ENCODE peak calls at places on chromosome 21, in ten cellular contexts. V is omental fat pad, O is breast epithelium, K is GM12865, G is lower lobe of right lung, B is colonic mucosa, W is nephron progenitor cell, J is pancreas, R is A549, Q is choroid plexus epithelial cell. D is an unnamed sample.
A peak's percentile ranks its signal among the peaks of the same experiment; 100 is the strongest.

GRCh38 chr21:42524341-42525227 is 10.9 kb downstream of the SLC37A1 start:
- DNase-seq in O (peak; percentile 75), J (no peak), K (peak; percentile 90), G (peak; percentile 93), B (peak; percentile 79), V (no peak), R (no peak), W (peak; percentile 61), Q (peak; percentile 70), D (peak; percentile 82)

GRCh38 chr21:27759091-27759659 is 792.3 kb upstream of the ADAMTS5 start:
- DNase-seq in K (peak; percentile 22), O (no peak), W (peak; percentile 5), B (peak; percentile 32), J (peak; percentile 26), G (peak; percentile 46), R (no peak), Q (no peak), V (no peak), D (no peak)

GRCh38 chr21:38544681-38545080 is 46.4 kb upstream of the ERG start:
- DNase-seq in K (no peak), Q (peak; percentile 1), J (no peak), V (no peak), G (no peak), W (no peak), B (no peak), R (no peak), O (no peak), D (no peak)

GRCh38 chr21:43976661-43977060 is 35.4 kb upstream of the TRAPPC10 start:
- DNase-seq in B (no peak), R (no peak), J (no peak), W (no peak), Q (no peak), G (no peak), K (no peak), O (no peak), V (no peak), D (no peak)

GRCh38 chr21:41631564-41632461 is 123.9 kb upstream of the TMPRSS2 start:
- DNase-seq in W (no peak), J (peak; percentile 62), B (peak; percentile 79), K (no peak), O (peak; percentile 82), R (peak; percentile 39), G (peak; percentile 75), V (no peak), Q (peak; percentile 39), D (no peak)

GRCh38 chr21:44253832-44254700 is 7.6 kb downstream of the DNMT3L start:
- DNase-seq in Q (no peak), G (peak; percentile 48), J (no peak), V (no peak), W (no peak), B (no peak), O (no peak), K (no peak), R (no peak), D (no peak)

GRCh38 chr21:16082038-16082816 is 352.4 kb downstream of the USP25 start:
- DNase-seq in Q (peak; percentile 52), B (no peak), K (peak; percentile 3), G (no peak), J (no peak), R (no peak), V (no peak), O (no peak), W (no peak), D (no peak)

GRCh38 chr21:45420061-45420521 is 15.1 kb downstream of the COL18A1 start:
- DNase-seq in B (no peak), J (no peak), Q (no peak), K (no peak), G (peak; percentile 45), R (no peak), V (no peak), W (no peak), O (peak; percentile 48), D (no peak)

GRCh38 chr21:44497641-44498243 is 42.3 kb downstream of the KRTAP10-1 start:
- DNase-seq in G (no peak), W (no peak), V (no peak), O (no peak), R (no peak), K (no peak), Q (no peak), B (no peak), J (no peak), D (no peak)

GRCh38 chr21:38534591-38534990 is 36.3 kb upstream of the ERG start:
- DNase-seq in J (no peak), W (no peak), V (no peak), G (no peak), O (no peak), Q (no peak), B (no peak), K (no peak), R (no peak), D (no peak)

GRCh38 chr21:15730484-15731242 is 881 bp downstream of the USP25 start:
- DNase-seq in W (no peak), Q (peak; percentile 23), V (no peak), K (peak; percentile 25), G (no peak), B (peak; percentile 39), J (peak; percentile 31), O (no peak), R (no peak), D (peak; percentile 34)

GRCh38 chr21:44914176-44914874 is 6.4 kb downstream of the ITGB2 start:
- DNase-seq in K (peak; percentile 80), J (no peak), V (no peak), G (peak; percentile 78), R (no peak), O (no peak), B (no peak), W (no peak), Q (no peak), D (peak; percentile 73)

DNA sequence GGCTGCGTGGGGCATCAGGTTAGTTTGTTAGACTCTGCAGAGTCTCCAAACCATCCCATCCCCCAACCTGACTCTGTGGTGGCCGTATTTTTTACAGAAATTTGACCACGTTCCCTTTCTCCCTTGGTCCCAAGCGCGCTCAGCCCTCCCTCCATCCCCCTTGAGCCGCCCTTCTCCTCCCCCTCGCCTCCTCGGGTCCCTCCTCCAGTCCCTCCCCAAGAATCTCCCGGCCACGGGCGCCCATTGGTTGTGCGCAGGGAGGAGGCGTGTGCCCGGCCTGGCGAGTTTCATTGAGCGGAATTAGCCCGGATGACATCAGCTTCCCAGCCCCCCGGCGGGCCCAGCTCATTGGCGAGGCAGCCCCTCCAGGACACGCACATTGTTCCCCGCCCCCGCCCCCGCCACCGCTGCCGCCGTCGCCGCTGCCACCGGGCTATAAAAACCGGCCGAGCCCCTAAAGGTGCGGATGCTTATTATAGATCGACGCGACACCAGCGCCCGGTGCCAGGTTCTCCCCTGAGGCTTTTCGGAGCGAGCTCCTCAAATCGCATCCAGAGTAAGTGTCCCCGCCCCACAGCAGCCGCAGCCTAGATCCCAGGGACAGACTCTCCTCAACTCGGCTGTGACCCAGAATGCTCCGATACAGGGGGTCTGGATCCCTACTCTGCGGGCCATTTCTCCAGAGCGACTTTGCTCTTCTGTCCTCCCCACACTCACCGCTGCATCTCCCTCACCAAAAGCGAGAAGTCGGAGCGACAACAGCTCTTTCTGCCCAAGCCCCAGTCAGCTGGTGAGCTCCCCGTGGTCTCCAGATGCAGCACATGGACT is at the start of gene OLIG2:
- DNase-seq in K (no peak), W (peak; percentile 86), Q (no peak), R (no peak), O (no peak), V (no peak), B (no peak), G (no peak), J (no peak), D (peak; percentile 46)
- TF ChIP-seq CTCF in K (no peak), W (no peak), Q (no peak), R (no peak), O (no peak), V (no peak), B (no peak), G (no peak), J (no peak), D (no peak)

GRCh38 chr21:33205476-33205875 is 24.3 kb upstream of the IFNAR2 start:
- DNase-seq in R (no peak), K (peak; percentile 83), G (no peak), O (no peak), Q (no peak), W (no peak), V (no peak), B (no peak), J (no peak), D (no peak)
- TF ChIP-seq CTCF in R (no peak), K (no peak), G (no peak), O (no peak), Q (no peak), W (no peak), V (no peak), B (no peak), J (no peak), D (no peak)

GRCh38 chr21:34890724-34891609 is 158.1 kb downstream of the RUNX1 start:
- DNase-seq in Q (peak; percentile 64), R (no peak), V (no peak), J (peak; percentile 30), O (no peak), B (no peak), G (peak; percentile 59), W (peak; percentile 42), K (no peak), D (no peak)

GRCh38 chr21:34891610-34891943 is 157.5 kb downstream of the RUNX1 start:
- DNase-seq in O (no peak), K (no peak), R (no peak), V (no peak), J (no peak), G (no peak), B (no peak), Q (no peak), W (no peak), D (no peak)

GRCh38 chr21:34889537-34890257 is 159.4 kb downstream of the RUNX1 start:
- DNase-seq in K (peak; percentile 85), V (no peak), B (peak; percentile 82), W (peak; percentile 81), G (peak; percentile 89), J (peak; percentile 74), R (peak; percentile 52), Q (peak; percentile 83), O (peak; percentile 66), D (peak; percentile 94)

GRCh38 chr21:34889287-34889536 is 159.9 kb downstream of the RUNX1 start:
- DNase-seq in V (no peak), B (peak; percentile 47), O (no peak), W (peak; percentile 49), K (peak; percentile 72), G (peak; percentile 78), Q (peak; percentile 82), R (no peak), J (no peak), D (no peak)

DNA sequence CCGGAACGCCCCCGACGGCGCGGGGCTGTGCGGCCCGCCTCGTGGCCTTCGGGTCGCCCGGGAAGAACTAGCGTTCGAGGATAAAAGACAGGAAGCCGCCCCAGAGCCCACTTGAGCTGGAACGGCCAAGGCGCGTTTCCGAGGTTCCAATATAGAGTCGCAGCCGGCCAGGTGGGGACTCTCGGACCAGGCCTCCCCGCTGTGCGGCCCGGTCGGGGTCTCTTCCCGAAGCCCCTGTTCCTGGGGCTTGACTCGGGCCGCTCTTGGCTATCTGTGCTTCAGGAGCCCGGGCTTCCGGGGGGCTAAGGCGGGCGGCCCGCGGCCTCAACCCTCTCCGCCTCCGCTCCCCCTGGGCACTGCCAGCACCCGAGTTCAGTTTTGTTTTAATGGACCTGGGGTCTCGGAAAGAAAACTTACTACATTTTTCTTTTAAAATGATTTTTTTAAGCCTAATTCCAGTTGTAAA is 158.8 kb downstream of the RUNX1 start:
- DNase-seq in W (no peak), Q (no peak), V (no peak), J (peak; percentile 68), B (no peak), K (no peak), G (no peak), O (no peak), R (no peak), D (no peak)
- TF ChIP-seq CTCF in W (no peak), Q (no peak), V (no peak), J (no peak), B (no peak), K (no peak), G (no peak), O (no peak), R (no peak), D (no peak)

GRCh38 chr21:31780944-31781343 is 49.0 kb upstream of the SCAF4 start:
- DNase-seq in G (no peak), O (no peak), B (no peak), K (peak; percentile 5), J (no peak), V (no peak), W (no peak), Q (peak; percentile 12), R (no peak), D (no peak)
- TF ChIP-seq CTCF in G (no peak), O (no peak), B (no peak), K (no peak), J (no peak), V (no peak), W (no peak), Q (peak; percentile 11), R (peak; percentile 27), D (no peak)